ENCODE peak calls at places on chromosome 13, in four cellular contexts. Y is HepG2, F is K562, T is GM12878. S is an unnamed sample.

GRCh38 chr13:44311011-44311481 is 62.6 kb upstream of the SERP2 start:
- DNase-seq in T (no peak), F (no peak), Y (no peak), S (no peak)

GRCh38 chr13:92802776-92803175 is 423.8 kb upstream of the GPC6 start:
- DNase-seq in T (no peak), F (no peak), Y (no peak), S (no peak)

GRCh38 chr13:24615114-24615513 is 65.1 kb upstream of the ATP12A start:
- DNase-seq in Y (no peak), T (no peak), F (no peak), S (no peak)

GRCh38 chr13:30110301-30111070 is 196.9 kb downstream of the KATNAL1 start:
- DNase-seq in T (no peak), Y (no peak), F (no peak), S (no peak)

GRCh38 chr13:23433171-23434153 is at the start of gene SACS:
- DNase-seq in T (no peak), F (no peak), Y (no peak), S (peak)

GRCh38 chr13:108494991-108495661 is 134.3 kb upstream of the MYO16 start:
- DNase-seq in T (no peak), F (no peak), Y (no peak), S (no peak)

GRCh38 chr13:108426893-108427292 is 157.4 kb downstream of the TNFSF13B start:
- DNase-seq in Y (no peak), F (no peak), T (no peak), S (no peak)

GRCh38 chr13:110227416-110227815 is 79.5 kb downstream of the COL4A1 start:
- DNase-seq in T (no peak), Y (no peak), F (no peak), S (no peak)

GRCh38 chr13:24632382-24633121 is 47.7 kb upstream of the ATP12A start:
- DNase-seq in T (no peak), F (no peak), Y (no peak), S (no peak)

GRCh38 chr13:52454459-52454824 is 836 bp upstream of the CKAP2 start:
- DNase-seq in Y (no peak), T (peak), F (no peak), S (no peak)

GRCh38 chr13:80408270-80408669 is 67.3 kb upstream of the SPRY2 start:
- DNase-seq in Y (no peak), F (no peak), T (no peak), S (no peak)

GRCh38 chr13:59635591-59635990 is 528.1 kb downstream of the DIAPH3 start:
- DNase-seq in T (no peak), Y (no peak), F (no peak), S (no peak)

GRCh38 chr13:59112375-59112774 is 1051.4 kb downstream of the DIAPH3 start:
- DNase-seq in T (no peak), F (no peak), Y (no peak), S (no peak)

GRCh38 chr13:45411631-45412030 is 6.5 kb downstream of the SLC25A30 start:
- DNase-seq in F (no peak), Y (no peak), T (no peak), S (no peak)

GRCh38 chr13:79469608-79470007 is 11.3 kb upstream of the NDFIP2 start:
- DNase-seq in Y (peak), F (no peak), T (no peak), S (no peak)

GRCh38 chr13:95629071-95629470 is 15.4 kb downstream of the DZIP1 start:
- DNase-seq in T (no peak), Y (no peak), F (no peak), S (no peak)

GRCh38 chr13:112449545-112449930 is 73.4 kb downstream of the SPACA7 start:
- DNase-seq in T (no peak), F (no peak), Y (no peak), S (no peak)

GRCh38 chr13:79679334-79679733 is 198.4 kb downstream of the NDFIP2 start:
- DNase-seq in F (peak), Y (peak), T (no peak), S (peak)

GRCh38 chr13:30928971-30929370 is 3.5 kb upstream of the TEX26 start:
- DNase-seq in F (no peak), Y (no peak), T (no peak), S (no peak)

GRCh38 chr13:104875008-104875762 is 1660.3 kb downstream of the EFNB2 start:
- DNase-seq in T (no peak), Y (no peak), F (no peak), S (no peak)

GRCh38 chr13:80224468-80224867 is 116.5 kb downstream of the SPRY2 start:
- DNase-seq in T (no peak), Y (no peak), F (no peak), S (no peak)

GRCh38 chr13:34302596-34302995 is 484.6 kb downstream of the RFC3 start:
- DNase-seq in Y (no peak), F (no peak), T (no peak), S (no peak)

GRCh38 chr13:57631607-57632275 is at the start of gene PCDH17:
- DNase-seq in Y (no peak), F (no peak), T (no peak), S (peak)

GRCh38 chr13:44437356-44438233 is 64.0 kb downstream of the SERP2 start:
- DNase-seq in T (no peak), F (no peak), Y (peak), S (no peak)

GRCh38 chr13:113887700-113888201 is 23.9 kb upstream of the GAS6 start:
- DNase-seq in F (no peak), Y (no peak), T (no peak), S (no peak)

GRCh38 chr13:110154370-110155031 is 152.5 kb downstream of the COL4A1 start:
- DNase-seq in T (no peak), Y (no peak), F (no peak), S (no peak)

GRCh38 chr13:20609145-20609544 is 42.2 kb downstream of the IFT88 start:
- DNase-seq in F (no peak), Y (no peak), T (no peak), S (no peak)
- TF ChIP-seq FOXK2 in F (no peak), Y (no peak), T (no peak), S (no peak)

GRCh38 chr13:49996951-49997895 is at the start of gene TRIM13:
- DNase-seq in F (no peak), T (peak), Y (peak), S (peak)
- TF ChIP-seq FOXK2 in F (no peak), T (no peak), Y (no peak), S (no peak)

GRCh38 chr13:27374650-27375049 is 49.8 kb upstream of the GTF3A start:
- DNase-seq in Y (peak), T (no peak), F (peak), S (peak)
- TF ChIP-seq FOXK2 in Y (no peak), T (no peak), F (no peak), S (no peak)

GRCh38 chr13:43307921-43308433 is 284.6 kb downstream of the DNAJC15 start:
- DNase-seq in T (peak), Y (peak), F (no peak), S (no peak)
- TF ChIP-seq FOXK2 in T (no peak), Y (no peak), F (no peak), S (no peak)

GRCh38 chr13:77114271-77114670 is 87.3 kb upstream of the FBXL3 start:
- DNase-seq in F (no peak), T (no peak), Y (no peak), S (no peak)
- TF ChIP-seq FOXK2 in F (no peak), T (no peak), Y (no peak), S (no peak)

GRCh38 chr13:96958286-96958891 is 35.9 kb downstream of the OXGR1 start:
- DNase-seq in F (peak), T (no peak), Y (peak), S (peak)
- TF ChIP-seq FOXK2 in F (no peak), T (no peak), Y (no peak), S (no peak)

S was measured in HEK293T.